ENCODE peak calls at places on chromosomes 11 and 22, in four cellular contexts. One of them, this sample, is unnamed. For H3K9me3, the result is how much of the 10 kb centered on the place peaks cover.

GRCh38 chr11:77596626-77597025 is 6.9 kb downstream of the AQP11 start:
- DNase-seq in CD4-positive, alpha-beta T cell: no peak
- DNase-seq in psoas muscle: no peak
- DNase-seq in right lobe of liver: no peak
- DNase-seq in this sample: no peak

GRCh38 chr11:130246719-130247118 is 68.0 kb downstream of the ZBTB44 start:
- DNase-seq in CD4-positive, alpha-beta T cell: no peak
- DNase-seq in psoas muscle: no peak
- DNase-seq in right lobe of liver: no peak
- DNase-seq in this sample: no peak

GRCh38 chr22:30423296-30423958 is 2.1 kb upstream of the MTFP1 start:
- DNase-seq in CD4-positive, alpha-beta T cell: no peak
- DNase-seq in right lobe of liver: peak
- DNase-seq in psoas muscle: no peak
- DNase-seq in this sample: no peak

GRCh38 chr22:31144223-31144622 is 3.9 kb upstream of the PLA2G3 start:
- DNase-seq in psoas muscle: no peak
- DNase-seq in CD4-positive, alpha-beta T cell: no peak
- DNase-seq in right lobe of liver: no peak
- DNase-seq in this sample: no peak

GRCh38 chr11:117171648-117172051 is 6.9 kb upstream of the SIDT2 start:
- DNase-seq in psoas muscle: no peak
- DNase-seq in CD4-positive, alpha-beta T cell: no peak
- DNase-seq in right lobe of liver: no peak
- DNase-seq in this sample: no peak

GRCh38 chr11:111555255-111555654 is 14.7 kb downstream of the LAYN start:
- DNase-seq in right lobe of liver: no peak
- DNase-seq in psoas muscle: no peak
- DNase-seq in CD4-positive, alpha-beta T cell: no peak
- DNase-seq in this sample: no peak

GRCh38 chr22:25350551-25350971 is 131.1 kb downstream of the CRYBB2 start:
- DNase-seq in psoas muscle: no peak
- DNase-seq in right lobe of liver: peak
- DNase-seq in CD4-positive, alpha-beta T cell: no peak
- DNase-seq in this sample: no peak

GRCh38 chr11:12050470-12050891 is 42.1 kb upstream of the DKK3 start:
- DNase-seq in CD4-positive, alpha-beta T cell: no peak
- DNase-seq in psoas muscle: no peak
- DNase-seq in right lobe of liver: peak
- DNase-seq in this sample: no peak

GRCh38 chr11:94739331-94739730 is 28.8 kb upstream of the AMOTL1 start:
- DNase-seq in CD4-positive, alpha-beta T cell: no peak
- DNase-seq in psoas muscle: no peak
- DNase-seq in right lobe of liver: no peak
- DNase-seq in this sample: no peak

GRCh38 chr22:26553056-26553752 is 36.7 kb downstream of the TPST2 start:
- DNase-seq in CD4-positive, alpha-beta T cell: no peak
- DNase-seq in right lobe of liver: no peak
- DNase-seq in psoas muscle: no peak
- DNase-seq in this sample: no peak

GRCh38 chr11:22792497-22792896 is 37.1 kb downstream of the SVIP start:
- DNase-seq in psoas muscle: no peak
- DNase-seq in right lobe of liver: no peak
- DNase-seq in CD4-positive, alpha-beta T cell: no peak
- DNase-seq in this sample: no peak

GRCh38 chr11:62770778-62771143 is 435 bp upstream of the TAF6L start:
- DNase-seq in CD4-positive, alpha-beta T cell: no peak
- DNase-seq in right lobe of liver: peak
- DNase-seq in psoas muscle: peak
- DNase-seq in this sample: peak

GRCh38 chr11:19326499-19326898 is 85.8 kb upstream of the E2F8 start:
- DNase-seq in psoas muscle: no peak
- DNase-seq in CD4-positive, alpha-beta T cell: no peak
- DNase-seq in right lobe of liver: no peak
- DNase-seq in this sample: no peak

GRCh38 chr11:64833198-64833502 is 11.3 kb downstream of the CDC42BPG start:
- DNase-seq in psoas muscle: no peak
- DNase-seq in CD4-positive, alpha-beta T cell: no peak
- DNase-seq in right lobe of liver: no peak
- DNase-seq in this sample: no peak
- H3K27ac ChIP-seq in psoas muscle: no peak
- H3K27ac ChIP-seq in CD4-positive, alpha-beta T cell: no peak
- H3K27ac ChIP-seq in right lobe of liver: no peak
- H3K27ac ChIP-seq in this sample: no peak

DNA sequence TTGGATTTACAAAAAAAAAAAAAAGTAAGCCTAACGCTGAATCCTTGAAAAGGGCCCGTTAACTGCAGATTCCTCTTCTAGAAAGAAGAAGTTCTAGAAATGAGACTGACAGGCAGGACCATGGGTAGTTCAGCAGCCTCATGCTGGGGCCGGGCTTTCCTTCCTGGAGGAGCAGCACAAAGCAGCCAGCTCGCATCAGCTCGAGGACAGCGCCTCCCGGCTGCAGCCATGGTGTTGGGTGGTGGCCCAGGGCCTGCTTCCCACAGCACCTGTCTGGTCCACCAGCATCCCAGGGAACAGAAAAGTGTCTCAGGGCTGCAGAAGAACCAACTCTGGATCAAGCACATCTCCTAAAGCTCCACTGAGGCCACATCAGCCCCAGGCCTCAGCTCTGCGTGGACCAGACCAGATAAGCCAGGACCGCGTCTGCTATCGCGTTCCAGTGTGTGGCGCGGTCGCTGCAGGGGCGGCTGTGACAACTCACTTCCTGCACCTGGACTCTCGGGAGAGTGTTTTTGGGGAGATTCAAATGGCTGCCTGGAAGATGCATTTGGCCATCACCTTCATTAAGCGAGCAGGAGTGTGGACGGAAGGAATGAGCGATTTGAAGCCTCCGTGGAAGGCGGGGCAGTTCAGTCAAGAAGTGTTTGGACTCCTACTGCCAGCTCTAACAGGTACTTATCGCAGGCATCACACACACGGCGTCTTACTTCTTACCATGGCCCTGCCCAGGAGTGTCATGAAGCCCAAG is 53.5 kb downstream of the MYH9 start:
- DNase-seq in psoas muscle: no peak
- DNase-seq in CD4-positive, alpha-beta T cell: no peak
- DNase-seq in right lobe of liver: no peak
- DNase-seq in this sample: no peak
- TF ChIP-seq CTCF in psoas muscle: peak
- TF ChIP-seq CTCF in CD4-positive, alpha-beta T cell: no peak
- TF ChIP-seq CTCF in right lobe of liver: no peak
- TF ChIP-seq CTCF in this sample: no peak

GRCh38 chr22:47210112-47210657 is 447.7 kb downstream of the TBC1D22A start:
- DNase-seq in right lobe of liver: peak
- DNase-seq in CD4-positive, alpha-beta T cell: peak
- DNase-seq in psoas muscle: peak
- DNase-seq in this sample: no peak
- H3K9me3 ChIP-seq in right lobe of liver: under half
- H3K9me3 ChIP-seq in CD4-positive, alpha-beta T cell: under half
- H3K9me3 ChIP-seq in psoas muscle: under half
- H3K9me3 ChIP-seq in this sample: under half

DNA sequence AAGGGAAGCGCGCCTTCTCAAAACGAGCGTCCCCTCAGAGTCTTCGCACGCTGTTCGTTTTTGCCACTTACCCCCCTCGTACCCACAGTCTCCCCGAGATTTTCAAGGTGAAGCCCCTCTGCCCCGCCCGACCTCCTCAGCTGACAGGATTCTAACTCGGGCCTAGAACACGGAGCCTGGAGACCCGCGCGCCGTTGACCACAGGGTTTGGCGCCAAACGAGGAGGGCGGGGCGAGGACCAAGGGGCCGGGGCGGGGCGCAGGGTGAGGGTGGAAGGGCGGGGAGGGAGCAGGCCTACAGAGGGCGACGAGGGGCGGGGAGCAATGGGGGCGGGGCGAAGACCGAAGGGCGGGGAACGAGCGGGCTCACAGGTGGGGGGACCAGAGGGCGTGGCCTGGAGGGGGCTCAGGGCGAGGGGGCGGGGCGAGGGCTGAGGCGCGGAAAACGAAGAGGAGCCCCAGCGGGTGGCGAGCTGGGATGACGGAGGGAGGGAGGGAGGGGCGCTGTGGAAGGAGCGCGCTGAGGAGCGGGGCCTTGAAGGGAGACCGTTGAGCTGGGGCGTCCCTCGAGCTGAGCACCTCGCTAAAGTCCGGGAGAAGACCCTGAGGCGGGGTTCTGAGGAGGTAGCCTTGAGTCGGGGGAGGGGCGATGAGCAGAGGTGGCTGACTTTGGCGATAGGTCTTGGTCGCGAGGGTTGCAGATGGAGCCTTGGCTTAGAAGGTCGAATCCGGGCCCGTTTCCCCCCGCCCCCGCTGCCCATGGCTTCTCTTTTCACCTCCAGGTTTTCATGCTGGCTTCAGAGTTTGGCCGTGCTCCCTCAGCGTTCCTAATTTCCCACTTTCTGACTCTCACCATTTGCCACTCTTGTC is at the start of gene DMC1:
- DNase-seq in psoas muscle: peak
- DNase-seq in right lobe of liver: peak
- DNase-seq in CD4-positive, alpha-beta T cell: peak
- DNase-seq in this sample: peak
- H3K27ac ChIP-seq in psoas muscle: peak
- H3K27ac ChIP-seq in right lobe of liver: no peak
- H3K27ac ChIP-seq in CD4-positive, alpha-beta T cell: no peak
- H3K27ac ChIP-seq in this sample: peak

GRCh38 chr11:6736495-6737121 is 35.2 kb downstream of the OR2AG2 start:
- DNase-seq in CD4-positive, alpha-beta T cell: no peak
- DNase-seq in psoas muscle: no peak
- DNase-seq in right lobe of liver: no peak
- DNase-seq in this sample: no peak
- TF ChIP-seq CTCF in CD4-positive, alpha-beta T cell: no peak
- TF ChIP-seq CTCF in psoas muscle: no peak
- TF ChIP-seq CTCF in right lobe of liver: no peak
- TF ChIP-seq CTCF in this sample: no peak

GRCh38 chr22:11629661-11630385 is 3898.2 kb upstream of the OR11H1 start:
- DNase-seq in psoas muscle: peak
- DNase-seq in right lobe of liver: no peak
- DNase-seq in CD4-positive, alpha-beta T cell: no peak
- DNase-seq in this sample: no peak
- H3K9me3 ChIP-seq in psoas muscle: under half
- H3K9me3 ChIP-seq in right lobe of liver: under half
- H3K9me3 ChIP-seq in CD4-positive, alpha-beta T cell: under half
- H3K9me3 ChIP-seq in this sample: under half

This sample was measured in ovary.